ENCODE peak calls at places on chromosomes 3 and 15, in four cellular contexts. V, Q, S and F are unnamed samples.
A peak's percentile ranks its signal among the peaks of the same experiment; 100 is the strongest.

GRCh38 chr3:31064021-31064420 is 169.6 kb upstream of the GADL1 start:
- DNase-seq in Q (no peak), V (no peak), S (no peak), F (no peak)

GRCh38 chr15:43966646-43967045 is 139.8 kb downstream of the WDR76 start:
- DNase-seq in S (no peak), V (no peak), Q (no peak), F (no peak)

GRCh38 chr15:38593523-38593922 is 28.9 kb upstream of the RASGRP1 start:
- DNase-seq in V (no peak), Q (no peak), S (peak; percentile 37), F (peak; percentile 6)

GRCh38 chr15:47184003-47184404 is 533.3 kb upstream of the SEMA6D start:
- DNase-seq in V (no peak), S (no peak), Q (peak; percentile 65), F (no peak)

GRCh38 chr3:86814321-86814720 is 176.6 kb downstream of the VGLL3 start:
- DNase-seq in S (no peak), V (no peak), Q (no peak), F (no peak)

GRCh38 chr3:70360985-70361384 is 48.5 kb upstream of the MDFIC2 start:
- DNase-seq in S (no peak), V (no peak), Q (no peak), F (no peak)

GRCh38 chr3:5796541-5796940 is 609.0 kb downstream of the EDEM1 start:
- DNase-seq in Q (no peak), V (no peak), S (no peak), F (no peak)

GRCh38 chr15:25438601-25439455 is at the start of gene UBE3A:
- DNase-seq in V (peak; percentile 78), Q (peak; percentile 87), S (peak; percentile 89), F (peak; percentile 87)

GRCh38 chr15:28990390-28990789 is 104.6 kb downstream of the APBA2 start:
- DNase-seq in V (no peak), S (no peak), Q (no peak), F (no peak)

GRCh38 chr3:143408771-143409170 is 289.2 kb downstream of the CHST2 start:
- DNase-seq in Q (peak; percentile 24), S (no peak), V (no peak), F (no peak)

GRCh38 chr3:188690076-188690475 is 481.7 kb upstream of the TPRG1 start:
- DNase-seq in V (no peak), Q (no peak), S (no peak), F (no peak)

GRCh38 chr3:188689101-188689574 is 482.6 kb upstream of the TPRG1 start:
- DNase-seq in Q (no peak), S (no peak), V (no peak), F (no peak)

GRCh38 chr3:188686319-188686718 is 485.5 kb upstream of the TPRG1 start:
- DNase-seq in V (no peak), S (no peak), Q (no peak), F (no peak)

GRCh38 chr3:188685789-188686188 is 486.0 kb upstream of the TPRG1 start:
- DNase-seq in S (no peak), Q (no peak), V (no peak), F (no peak)

DNA sequence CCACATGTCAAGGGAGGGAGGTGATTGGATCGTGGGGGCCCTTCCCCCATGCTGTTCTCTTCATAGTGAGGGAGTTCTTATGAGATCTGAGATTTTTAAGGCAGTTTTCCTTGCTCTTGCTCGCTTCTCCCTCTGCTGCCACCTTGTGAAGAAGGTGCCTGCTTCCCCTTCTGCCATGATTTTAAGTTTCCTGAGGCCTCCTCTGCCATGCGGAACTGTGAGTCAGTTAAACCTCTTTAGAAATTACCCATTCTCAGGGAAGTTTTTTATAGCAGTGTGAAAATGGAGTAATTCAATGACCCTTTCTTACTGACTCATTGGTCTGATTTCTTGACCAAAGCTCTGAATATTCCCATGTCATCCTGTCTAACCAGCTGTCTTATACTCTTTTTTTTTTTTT is 484.4 kb upstream of the TPRG1 start:
- DNase-seq in S (no peak), Q (peak; percentile 23), V (no peak), F (no peak)
- TF ChIP-seq HMGXB4 in S (no peak), Q (no peak), V (no peak), F (no peak)

GRCh38 chr15:77224352-77224751 is 153.4 kb upstream of the TSPAN3 start:
- DNase-seq in Q (no peak), S (no peak), V (peak; percentile 53), F (no peak)
- TF ChIP-seq HMGXB4 in Q (no peak), S (no peak), V (no peak), F (no peak)

GRCh38 chr3:108352176-108352575 is 55.8 kb downstream of the HHLA2 start:
- DNase-seq in V (no peak), S (no peak), Q (no peak), F (no peak)
- TF ChIP-seq HMGXB4 in V (no peak), S (no peak), Q (no peak), F (no peak)

GRCh38 chr3:139745831-139746230 is 68.1 kb upstream of the NMNAT3 start:
- DNase-seq in Q (no peak), V (peak; percentile 30), S (no peak), F (no peak)
- TF ChIP-seq HMGXB4 in Q (no peak), V (no peak), S (no peak), F (no peak)

GRCh38 chr15:48402778-48403177 is 71.5 kb downstream of the DUT start:
- DNase-seq in S (no peak), V (no peak), Q (no peak), F (no peak)

GRCh38 chr15:48409623-48410022 is 78.4 kb downstream of the DUT start:
- DNase-seq in V (no peak), S (no peak), Q (no peak), F (no peak)

GRCh38 chr15:48408337-48408736 is 77.1 kb downstream of the DUT start:
- DNase-seq in V (no peak), Q (no peak), S (no peak), F (no peak)

GRCh38 chr15:48406240-48406891 is 75.1 kb downstream of the DUT start:
- DNase-seq in V (peak; percentile 3), Q (no peak), S (no peak), F (no peak)

GRCh38 chr15:48406911-48407310 is 75.7 kb downstream of the DUT start:
- DNase-seq in V (no peak), Q (peak; percentile 28), S (no peak), F (no peak)
- TF ChIP-seq HMGXB4 in V (no peak), Q (no peak), S (no peak), F (no peak)

GRCh38 chr3:11629716-11630115 is 14.0 kb downstream of the VGLL4 start:
- DNase-seq in S (no peak), V (no peak), Q (no peak), F (no peak)
- TF ChIP-seq HMGXB4 in S (no peak), V (no peak), Q (no peak), F (no peak)

DNA sequence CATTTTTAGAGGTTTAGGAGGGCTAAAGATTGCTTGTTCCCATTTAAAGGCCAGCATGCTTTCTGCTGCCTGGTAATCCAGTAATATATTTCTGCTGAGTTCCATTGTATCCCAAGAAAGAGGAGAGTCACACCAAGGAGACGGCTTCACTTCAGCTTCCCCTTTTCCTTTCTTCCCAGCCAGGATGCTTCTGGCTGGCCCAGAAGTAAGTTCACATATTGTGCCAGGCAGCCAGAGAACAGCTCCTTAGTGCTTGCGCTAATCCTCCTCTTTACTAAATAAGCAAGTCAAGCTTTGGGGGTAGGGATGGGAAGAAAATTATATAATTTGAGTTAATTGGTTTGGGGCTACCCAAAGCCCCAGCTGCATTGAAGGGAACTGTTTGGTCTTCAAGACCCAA is 218.9 kb upstream of the HES1 start:
- DNase-seq in Q (no peak), S (no peak), V (no peak), F (no peak)
- TF ChIP-seq HMGXB4 in Q (no peak), S (no peak), V (no peak), F (no peak)

DNA sequence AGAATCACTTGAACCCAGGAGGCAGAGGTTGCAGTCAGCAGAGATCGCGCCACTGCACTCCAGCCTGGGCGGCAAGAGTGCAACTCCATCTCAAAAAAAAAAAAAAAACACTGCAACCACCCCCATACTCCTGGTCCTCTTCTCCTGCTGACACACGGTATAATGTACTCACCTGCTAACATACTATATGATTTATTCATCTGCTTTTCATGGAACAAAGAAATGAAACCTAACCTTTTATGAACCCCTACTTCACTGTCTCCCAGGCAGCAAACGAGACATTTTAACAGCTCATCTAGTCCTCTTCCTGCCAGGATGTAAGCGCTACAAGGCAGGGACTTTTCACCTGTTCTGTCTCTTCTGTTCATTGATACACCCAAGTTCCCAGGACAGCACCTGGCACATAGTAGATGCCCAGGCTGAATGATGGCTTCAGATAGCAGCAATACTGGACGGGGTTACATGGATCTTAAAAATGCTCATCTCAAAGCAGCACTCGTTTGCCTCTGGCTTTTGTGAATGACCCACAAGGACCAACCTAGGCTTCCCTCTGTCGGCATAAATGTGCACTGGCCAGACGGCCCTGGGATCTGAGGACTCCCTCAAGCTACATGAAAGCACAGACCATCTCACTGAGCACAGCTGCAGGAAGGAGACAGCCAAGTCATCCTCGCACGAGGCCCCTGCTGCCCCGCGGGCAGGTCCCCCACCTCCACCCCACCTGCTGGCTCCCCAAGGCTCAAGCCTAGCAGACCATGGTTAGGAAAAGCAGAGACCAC is 20.3 kb downstream of the XXYLT1 start:
- DNase-seq in Q (no peak), S (no peak), V (no peak), F (no peak)
- TF ChIP-seq HMGXB4 in Q (no peak), S (no peak), V (no peak), F (no peak)